ENCODE peak calls at places on chromosome 17, in nine cellular contexts. X is stimulated activated effector memory CD8-positive, alpha-beta T cell treated with anti-CD3 and anti-CD28 coated beads, Interleukin-12 subunit alpha, Interleukin-12 subunit beta, amount 100 ng/mL, for 72 hours; A is Right ventricle myocardium superior; R is HS-5; O is SW 1271; F is H1; W is frontal cortex; I is HTR-8/SVneo; M is foreskin melanocyte. L is an unnamed sample.

GRCh38 chr17:73189417-73190099 is 3.3 kb upstream of the COG1 start:
- DNase-seq in X (no peak), A (no peak), R (no peak), O (peak), F (no peak), W (peak), I (peak), M (no peak), L (peak)

GRCh38 chr17:61579961-61580360 is 11.1 kb downstream of the NACA2 start:
- DNase-seq in X (no peak), A (no peak), R (no peak), O (no peak), F (no peak), W (no peak), I (no peak), M (no peak), L (no peak)

GRCh38 chr17:38809828-38810227 is 10.5 kb upstream of the PIP4K2B start:
- DNase-seq in X (no peak), A (no peak), R (no peak), O (no peak), F (no peak), W (no peak), I (no peak), M (no peak), L (no peak)

GRCh38 chr17:29042679-29043538 is at the start of gene PIPOX:
- DNase-seq in X (no peak), A (no peak), R (no peak), O (no peak), F (peak), W (no peak), I (peak), M (no peak), L (no peak)

GRCh38 chr17:70527364-70527888 is 358.1 kb downstream of the KCNJ2 start:
- DNase-seq in X (no peak), A (no peak), R (no peak), O (no peak), F (no peak), W (no peak), I (no peak), M (no peak), L (no peak)

GRCh38 chr17:35089846-35090193 is 26.3 kb upstream of the RFFL start:
- DNase-seq in X (peak), A (no peak), R (no peak), O (no peak), F (no peak), W (no peak), I (peak), M (no peak), L (no peak)

GRCh38 chr17:6472517-6472916 is 28.3 kb downstream of the PIMREG start:
- DNase-seq in X (no peak), A (no peak), R (no peak), O (no peak), F (no peak), W (no peak), I (no peak), M (no peak), L (no peak)

GRCh38 chr17:40251576-40251975 is 32.5 kb downstream of the WIPF2 start:
- DNase-seq in X (no peak), A (no peak), R (peak), O (peak), F (no peak), W (peak), I (peak), M (peak), L (peak)

GRCh38 chr17:30344283-30345088 is 10.6 kb upstream of the TMIGD1 start:
- DNase-seq in X (no peak), A (peak), R (no peak), O (no peak), F (no peak), W (peak), I (no peak), M (peak), L (peak)

GRCh38 chr17:77810536-77810935 is 148.0 kb upstream of the TNRC6C start:
- DNase-seq in X (no peak), A (peak), R (no peak), O (no peak), F (no peak), W (no peak), I (no peak), M (peak), L (no peak)

GRCh38 chr17:64148699-64149098 is 18.8 kb upstream of the ERN1 start:
- DNase-seq in X (no peak), A (no peak), R (no peak), O (peak), F (no peak), W (no peak), I (no peak), M (no peak), L (no peak)

GRCh38 chr17:67608691-67609090 is 109.0 kb upstream of the NOL11 start:
- DNase-seq in X (no peak), A (no peak), R (peak), O (no peak), F (no peak), W (no peak), I (no peak), M (no peak), L (peak)

GRCh38 chr17:76145231-76146052 is 4.4 kb upstream of the FOXJ1 start:
- DNase-seq in X (no peak), A (no peak), R (no peak), O (no peak), F (no peak), W (no peak), I (no peak), M (no peak), L (no peak)

GRCh38 chr17:77327566-77328463 is 187.0 kb downstream of the SEC14L1 start:
- DNase-seq in X (no peak), A (peak), R (no peak), O (no peak), F (no peak), W (no peak), I (no peak), M (no peak), L (no peak)

GRCh38 chr17:64326420-64327054 is 63.5 kb upstream of the TEX2 start:
- DNase-seq in X (no peak), A (peak), R (no peak), O (no peak), F (no peak), W (no peak), I (no peak), M (no peak), L (no peak)

GRCh38 chr17:39705786-39706348 is 6.0 kb downstream of the ERBB2 start:
- DNase-seq in X (no peak), A (peak), R (no peak), O (no peak), F (no peak), W (no peak), I (no peak), M (no peak), L (no peak)

GRCh38 chr17:1109606-1110523 is 69.9 kb downstream of the ABR start:
- DNase-seq in X (no peak), A (peak), R (no peak), O (no peak), F (no peak), W (no peak), I (peak), M (no peak), L (no peak)

GRCh38 chr17:37752482-37752881 is 7.6 kb upstream of the HNF1B start:
- DNase-seq in X (no peak), A (no peak), R (peak), O (peak), F (no peak), W (no peak), I (peak), M (no peak), L (no peak)

GRCh38 chr17:7961436-7961835 is 29.4 kb downstream of the CNTROB start:
- DNase-seq in X (no peak), A (no peak), R (no peak), O (no peak), F (no peak), W (no peak), I (no peak), M (no peak), L (no peak)

L was measured in COLO829.